ENCODE peak calls at places on chromosomes 6 and 20, in six cellular contexts. F is CD8-positive, alpha-beta T cell; Z is prostate gland; R is mesendoderm; I is PC-9; X is HL-60. A is an unnamed sample.

GRCh38 chr20:13412806-13413445 is 191.9 kb downstream of the ISM1 start:
- DNase-seq in Z (no peak), R (peak; percentile 28), X (no peak), F (no peak), I (peak; percentile 73), A (no peak)

GRCh38 chr20:32481311-32482103 is 103.6 kb downstream of the NOL4L start:
- DNase-seq in I (no peak), R (peak; percentile 8), Z (no peak), F (no peak), X (no peak), A (no peak)

GRCh38 chr6:140485740-140486467 is 1111.5 kb upstream of the CITED2 start:
- DNase-seq in Z (no peak), F (no peak), I (peak; percentile 35), R (no peak), X (peak; percentile 25), A (peak; percentile 91)

GRCh38 chr20:31910071-31910803 is 39.8 kb downstream of the TTLL9 start:
- DNase-seq in R (no peak), Z (no peak), X (no peak), F (no peak), I (no peak), A (no peak)

GRCh38 chr20:34269996-34270627 is 28.9 kb downstream of the ASIP start:
- DNase-seq in Z (peak; percentile 78), I (no peak), F (no peak), R (no peak), X (no peak), A (no peak)

GRCh38 chr6:90687751-90688380 is 101.0 kb upstream of the MAP3K7 start:
- DNase-seq in R (peak; percentile 23), X (no peak), F (no peak), Z (no peak), I (no peak), A (no peak)

GRCh38 chr6:42783876-42784738 is 2.3 kb downstream of the BICRAL start:
- DNase-seq in I (no peak), R (no peak), F (no peak), Z (no peak), X (no peak), A (no peak)

GRCh38 chr6:109095036-109095820 is at the start of gene CEP57L1:
- DNase-seq in I (peak; percentile 94), R (peak; percentile 98), Z (peak; percentile 93), X (peak; percentile 96), F (peak; percentile 96), A (peak; percentile 93)

GRCh38 chr6:143555582-143555981 is 44.1 kb upstream of the FUCA2 start:
- DNase-seq in X (no peak), F (no peak), R (peak; percentile 65), I (no peak), Z (no peak), A (no peak)

GRCh38 chr6:119035459-119035858 is 43.0 kb downstream of the FAM184A start:
- DNase-seq in F (no peak), R (peak; percentile 91), I (no peak), Z (no peak), X (no peak), A (no peak)

GRCh38 chr20:62356948-62357667 is 10.0 kb downstream of the LAMA5 start:
- DNase-seq in I (peak; percentile 74), R (no peak), Z (no peak), X (no peak), F (no peak), A (no peak)

GRCh38 chr6:7895125-7895423 is 15.5 kb downstream of the TXNDC5 start:
- DNase-seq in X (no peak), R (no peak), Z (no peak), F (no peak), I (no peak), A (no peak)

GRCh38 chr6:21767891-21768659 is 174.5 kb downstream of the SOX4 start:
- DNase-seq in X (no peak), Z (no peak), R (no peak), I (peak; percentile 64), F (no peak), A (no peak)

GRCh38 chr6:39791850-39792500 is at the start of gene DAAM2:
- DNase-seq in R (peak; percentile 42), F (no peak), X (no peak), I (no peak), Z (no peak), A (no peak)

GRCh38 chr6:125588268-125588667 is 161.2 kb upstream of the HEY2 start:
- DNase-seq in F (no peak), X (no peak), Z (no peak), R (peak; percentile 9), I (no peak), A (no peak)

GRCh38 chr6:12024715-12025434 is 12.8 kb downstream of the HIVEP1 start:
- DNase-seq in I (no peak), X (no peak), R (no peak), Z (no peak), F (no peak), A (no peak)

GRCh38 chr6:150072201-150072600 is 3.3 kb upstream of the ULBP3 start:
- DNase-seq in Z (peak; percentile 56), X (no peak), F (peak; percentile 44), R (peak; percentile 81), I (peak; percentile 85), A (peak; percentile 45)

GRCh38 chr6:20056350-20056992 is 155.8 kb downstream of the MBOAT1 start:
- DNase-seq in I (no peak), X (peak; percentile 11), F (no peak), Z (no peak), R (peak; percentile 59), A (peak; percentile 9)

GRCh38 chr20:63941282-63942060 is 14.7 kb downstream of the UCKL1 start:
- DNase-seq in X (peak; percentile 98), F (peak; percentile 82), I (no peak), Z (no peak), R (peak; percentile 97), A (no peak)

GRCh38 chr20:18738055-18738454 is 75.5 kb upstream of the SCP2D1 start:
- DNase-seq in Z (no peak), X (no peak), I (no peak), F (no peak), R (no peak), A (no peak)

GRCh38 chr20:16580127-16580526 is 6.9 kb upstream of the KIF16B start:
- DNase-seq in F (no peak), Z (peak; percentile 42), X (no peak), I (peak; percentile 85), R (no peak), A (peak; percentile 42)

GRCh38 chr6:49764571-49765236 is 20.5 kb upstream of the CRISP3 start:
- DNase-seq in I (no peak), X (no peak), F (no peak), Z (no peak), R (no peak), A (no peak)

GRCh38 chr20:46870041-46870440 is 24.6 kb upstream of the EYA2 start:
- DNase-seq in F (no peak), Z (no peak), I (no peak), X (no peak), R (no peak), A (no peak)
- H3K4me3 ChIP-seq in F (no peak overlapping the region), Z (no peak overlapping the region), I (no peak overlapping the region), X (no peak overlapping the region), R (no peak overlapping the region), A (no peak overlapping the region)

GRCh38 chr20:49737260-49737659 is 23.6 kb upstream of the B4GALT5 start:
- DNase-seq in X (no peak), Z (no peak), F (no peak), I (no peak), R (no peak), A (no peak)
- H3K4me3 ChIP-seq in X (no peak overlapping the region), Z (no peak overlapping the region), F (no peak overlapping the region), I (no peak overlapping the region), R (no peak overlapping the region), A (no peak overlapping the region)

GRCh38 chr6:73691512-73691911 is 4.5 kb upstream of the CD109 start:
- DNase-seq in F (no peak), I (no peak), X (no peak), R (no peak), Z (no peak), A (peak; percentile 14)

GRCh38 chr6:73696990-73697651 is 1.1 kb downstream of the CD109 start:
- DNase-seq in Z (no peak), F (no peak), X (no peak), R (peak; percentile 32), I (no peak), A (no peak)

GRCh38 chr6:73699656-73700055 is 3.7 kb downstream of the CD109 start:
- DNase-seq in I (no peak), F (no peak), Z (no peak), R (peak; percentile 42), X (no peak), A (no peak)

GRCh38 chr6:73695619-73696421 is at the start of gene CD109:
- DNase-seq in Z (peak; percentile 21), X (peak; percentile 12), F (peak; percentile 47), R (peak; percentile 79), I (peak; percentile 86), A (peak; percentile 28)

DNA sequence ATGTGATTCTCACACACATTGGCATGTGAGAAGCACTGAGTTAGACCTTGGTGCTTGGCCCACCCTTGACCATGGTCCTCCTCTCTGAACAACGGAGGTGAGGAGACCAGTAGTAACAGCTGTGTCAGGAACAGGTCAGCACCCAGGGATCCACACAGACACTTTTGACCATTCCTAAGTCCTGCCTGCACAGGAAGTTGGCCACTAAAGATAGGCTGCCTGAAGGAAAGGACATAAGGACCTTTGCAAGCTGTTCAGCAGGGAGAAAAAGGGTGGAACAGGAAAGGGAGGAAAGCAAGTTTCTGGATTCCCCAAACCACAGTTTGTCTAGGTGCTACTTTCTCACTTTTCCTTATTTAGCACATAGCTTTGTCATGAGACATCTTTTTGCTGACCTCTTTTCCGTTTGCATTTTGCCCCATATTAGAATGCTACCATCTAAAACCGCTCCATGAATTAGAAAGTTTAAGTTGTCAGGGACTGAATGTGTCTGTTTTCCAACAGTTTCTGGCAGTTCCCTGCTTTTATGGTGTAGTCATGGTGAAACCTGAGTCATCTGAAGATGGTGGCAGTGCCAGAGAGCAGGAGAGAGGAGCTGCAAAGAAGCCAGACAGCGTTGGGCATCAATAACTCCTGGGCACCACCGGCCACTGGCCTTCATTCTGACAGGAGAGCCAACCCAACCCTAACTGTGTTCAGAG is 1.1 kb upstream of the CD109 start:
- DNase-seq in X (no peak), Z (no peak), F (no peak), I (peak; percentile 74), R (peak; percentile 28), A (peak; percentile 10)
- H3K4me3 ChIP-seq in X (no peak overlapping the region), Z (no peak overlapping the region), F (no peak overlapping the region), I (peak overlapping the region; percentile 62), R (no peak overlapping the region), A (no peak overlapping the region)

DNA sequence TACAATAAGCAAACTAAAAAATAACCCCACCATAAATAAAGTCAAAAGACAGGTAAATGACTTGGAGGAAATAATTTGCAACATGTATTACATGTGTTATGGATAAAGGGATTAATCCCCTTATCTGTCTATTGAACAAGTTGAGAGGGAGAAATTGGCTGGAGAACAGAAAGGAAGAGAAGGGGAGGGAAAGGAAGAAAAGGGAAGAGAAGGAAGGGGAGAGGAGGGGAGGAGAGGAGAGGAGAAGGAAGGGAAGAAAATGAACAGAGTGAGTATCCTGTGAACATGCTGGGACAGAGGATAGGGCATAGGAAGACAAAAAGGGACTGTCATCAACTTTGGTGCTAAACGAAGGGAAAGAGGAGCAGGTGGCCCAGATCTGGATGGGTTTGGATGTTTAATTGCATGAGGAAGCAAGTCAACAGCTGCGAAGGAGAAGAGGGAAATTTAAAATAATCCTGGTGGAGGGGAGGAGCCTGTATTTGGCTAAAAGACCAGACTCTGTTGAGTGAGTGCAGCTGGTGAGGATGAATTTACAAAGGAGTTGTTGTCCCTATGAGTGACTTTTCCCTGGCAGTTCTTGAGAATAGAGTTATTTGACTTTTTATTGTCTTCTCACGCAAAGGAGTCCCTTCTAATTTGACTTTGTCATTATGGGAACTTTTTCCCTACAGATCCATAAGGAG is 14.2 kb upstream of the SHLD1 start:
- DNase-seq in X (no peak), Z (no peak), I (no peak), F (no peak), R (no peak), A (no peak)
- H3K4me3 ChIP-seq in X (no peak overlapping the region), Z (no peak overlapping the region), I (no peak overlapping the region), F (no peak overlapping the region), R (no peak overlapping the region), A (no peak overlapping the region)